ENCODE peak calls at places on chromosomes 3 and 15, in six cellular contexts. Z is upper lobe of right lung; K is endothelial cell; H is 8988T; Y is iPS-NIHi11; L is activated T-helper 2 cell treated with anti-CD3 and anti-CD28 coated beads, Interferon-gamma antibody, Interleukin-2, Interleukin-4, amounts not matched to agents 10 μg/mL and 5 μg/mL and 100 μg/mL, durations not matched to agents 14 hours and 24 hours and 36 hours. D is an unnamed sample.

GRCh38 chr15:26879770-26880169 is 12.9 kb downstream of the GABRA5 start:
- DNase-seq in Z (no peak), K (no peak), H (no peak), Y (no peak), L (no peak), D (no peak)

GRCh38 chr3:112735927-112736326 is 95.0 kb upstream of the CCDC80 start:
- DNase-seq in Z (no peak), K (no peak), H (no peak), Y (no peak), L (no peak), D (no peak)

GRCh38 chr15:95292790-95293450 is 1037.6 kb upstream of the NR2F2 start:
- DNase-seq in Z (no peak), K (no peak), H (no peak), Y (no peak), L (no peak), D (no peak)

GRCh38 chr3:188491276-188491687 is 337.3 kb downstream of the LPP start:
- DNase-seq in Z (no peak), K (no peak), H (no peak), Y (no peak), L (no peak), D (peak; percentile 50)

GRCh38 chr3:141575879-141576743 is 89.3 kb downstream of the RASA2 start:
- DNase-seq in Z (no peak), K (no peak), H (no peak), Y (peak; percentile 10), L (no peak), D (no peak)

GRCh38 chr3:179563298-179563934 is 690 bp downstream of the ACTL6A start:
- DNase-seq in Z (peak; percentile 86), K (peak; percentile 73), H (peak; percentile 45), Y (peak; percentile 82), L (peak; percentile 66), D (peak; percentile 49)

GRCh38 chr3:10553586-10554235 is 48.3 kb upstream of the ATP2B2 start:
- DNase-seq in Z (peak; percentile 15), K (peak; percentile 59), H (no peak), Y (peak; percentile 88), L (no peak), D (no peak)

GRCh38 chr3:58384381-58385090 is 49.1 kb downstream of the PDHB start:
- DNase-seq in Z (no peak), K (no peak), H (no peak), Y (no peak), L (no peak), D (peak; percentile 6)

GRCh38 chr3:72520690-72521308 is 327.4 kb downstream of the SHQ1 start:
- DNase-seq in Z (no peak), K (no peak), H (no peak), Y (no peak), L (peak; percentile 20), D (peak; percentile 55)

GRCh38 chr3:117433439-117433838 is 723.9 kb downstream of the TUSC7 start:
- DNase-seq in Z (no peak), K (no peak), H (no peak), Y (no peak), L (no peak), D (no peak)

GRCh38 chr15:96331141-96331941 is 841 bp downstream of the NR2F2 start:
- DNase-seq in Z (peak; percentile 68), K (peak; percentile 56), H (no peak), Y (no peak), L (no peak), D (peak; percentile 72)

GRCh38 chr3:35707904-35708303 is 68.6 kb downstream of the ARPP21 start:
- DNase-seq in Z (no peak), K (no peak), H (no peak), Y (no peak), L (no peak), D (no peak)

GRCh38 chr3:129312671-129313414 is 34.2 kb downstream of the HMCES start:
- DNase-seq in Z (no peak), K (no peak), H (no peak), Y (no peak), L (no peak), D (no peak)

GRCh38 chr15:95174281-95174680 is 942.9 kb downstream of the MCTP2 start:
- DNase-seq in Z (no peak), K (no peak), H (no peak), Y (no peak), L (no peak), D (no peak)